ENCODE peak calls at places on chromosome 19, in four cellular contexts. P is RWPE1; Q is nephron progenitor cell; C is stimulated activated CD4-positive, alpha-beta T cell treated with anti-CD3 and anti-CD28 coated beads, Interleukin-15, amount 100 ng/mL, for 24 hours. S is an unnamed sample.

GRCh38 chr19:56150358-56150757 is 9.3 kb downstream of the ZNF444 start:
- DNase-seq in P (no peak), Q (no peak), C (no peak), S (no peak)

GRCh38 chr19:887072-887471 is 5.9 kb downstream of the MED16 start:
- DNase-seq in P (no peak), Q (peak), C (no peak), S (no peak)

GRCh38 chr19:34319785-34320184 is 45.2 kb upstream of the GPI start:
- DNase-seq in P (no peak), Q (no peak), C (no peak), S (no peak)

GRCh38 chr19:17402982-17403855 is 2.2 kb downstream of the BST2 start:
- DNase-seq in P (peak), Q (peak), C (peak), S (no peak)

GRCh38 chr19:46296722-46297431 is at the start of gene HIF3A:
- DNase-seq in P (no peak), Q (peak), C (no peak), S (no peak)

GRCh38 chr19:48746738-48747575 is at the start of gene IZUMO1:
- DNase-seq in P (no peak), Q (peak), C (peak), S (peak)

GRCh38 chr19:46739290-46739771 is 6.5 kb upstream of the FKRP start:
- DNase-seq in P (no peak), Q (no peak), C (no peak), S (no peak)

GRCh38 chr19:43439183-43440063 is 24.7 kb downstream of the TEX101 start:
- DNase-seq in P (peak), Q (no peak), C (no peak), S (no peak)

GRCh38 chr19:20503536-20503935 is 62.0 kb downstream of the ZNF737 start:
- DNase-seq in P (peak), Q (no peak), C (no peak), S (no peak)

GRCh38 chr19:10805075-10805757 is 30.8 kb downstream of the TMED1 start:
- DNase-seq in P (no peak), Q (no peak), C (no peak), S (no peak)

GRCh38 chr19:6126335-6126974 is 9.0 kb upstream of the ACSBG2 start:
- DNase-seq in P (peak), Q (no peak), C (peak), S (no peak)

GRCh38 chr19:3282564-3282963 is 58.1 kb downstream of the CELF5 start:
- DNase-seq in P (no peak), Q (no peak), C (no peak), S (no peak)

GRCh38 chr19:55641376-55642152 is 762 bp downstream of the ZNF580 start:
- DNase-seq in P (no peak), Q (no peak), C (peak), S (no peak)

GRCh38 chr19:38452430-38453366 is 19.2 kb downstream of the RYR1 start:
- DNase-seq in P (no peak), Q (peak), C (peak), S (no peak)

GRCh38 chr19:32872391-32872790 is 2.8 kb upstream of the SLC7A9 start:
- DNase-seq in P (no peak), Q (no peak), C (no peak), S (no peak)

GRCh38 chr19:9011875-9012274 is 1.7 kb upstream of the MUC16 start:
- DNase-seq in P (no peak), Q (no peak), C (no peak), S (no peak)

GRCh38 chr19:41904118-41904870 is 21.3 kb downstream of the ARHGEF1 start:
- DNase-seq in P (no peak), Q (no peak), C (no peak), S (no peak)

GRCh38 chr19:29598036-29598435 is 8.0 kb upstream of the POP4 start:
- DNase-seq in P (no peak), Q (no peak), C (no peak), S (no peak)